ENCODE peak calls at places on chromosome 6, in five cellular contexts. O, I, Y, P and S are unnamed samples. For H3K4me1 and H3K36me3, the result is how much of the 10 kb centered on the place peaks cover.

GRCh38 chr6:82645536-82646230 is 282.1 kb downstream of the TPBG start:
- DNase-seq in O (no peak), I (no peak), Y (no peak), P (no peak), S (no peak)

GRCh38 chr6:154932562-154933027 is 62.5 kb upstream of the TIAM2 start:
- DNase-seq in O (peak), I (no peak), Y (no peak), P (no peak), S (no peak)

GRCh38 chr6:74249658-74250057 is 553.7 kb downstream of the CD109 start:
- DNase-seq in O (peak), I (no peak), Y (no peak), P (no peak), S (no peak)

GRCh38 chr6:129774697-129775447 is 64.9 kb upstream of the ARHGAP18 start:
- DNase-seq in O (peak), I (peak), Y (peak), P (peak), S (peak)

GRCh38 chr6:142207265-142207877 is 60.3 kb downstream of the VTA1 start:
- DNase-seq in O (peak), I (peak), Y (peak), P (peak), S (no peak)

GRCh38 chr6:34888874-34889555 is at the start of gene ANKS1A:
- DNase-seq in O (peak), I (peak), Y (peak), P (peak), S (peak)

GRCh38 chr6:154614101-154614500 is 103.6 kb upstream of the CNKSR3 start:
- DNase-seq in O (peak), I (no peak), Y (no peak), P (no peak), S (no peak)

GRCh38 chr6:49787176-49787575 is at the start of gene PGK2:
- DNase-seq in O (no peak), I (no peak), Y (peak), P (peak), S (no peak)

GRCh38 chr6:129632081-129632758 is 77.8 kb downstream of the ARHGAP18 start:
- DNase-seq in O (no peak), I (no peak), Y (no peak), P (no peak), S (no peak)

GRCh38 chr6:149846321-149846720 is 17.8 kb downstream of the LRP11 start:
- DNase-seq in O (peak), I (peak), Y (no peak), P (no peak), S (no peak)

GRCh38 chr6:140921366-140922226 is 1211.1 kb upstream of the GJE1 start:
- DNase-seq in O (peak), I (no peak), Y (peak), P (peak), S (no peak)

GRCh38 chr6:62285612-62286469 is at the start of gene KHDRBS2:
- DNase-seq in O (no peak), I (peak), Y (peak), P (no peak), S (peak)

GRCh38 chr6:10852281-10852965 is 14.1 kb upstream of the MAK start:
- DNase-seq in O (no peak), I (no peak), Y (no peak), P (no peak), S (no peak)

GRCh38 chr6:65638047-65638831 is 68.8 kb downstream of the EYS start:
- DNase-seq in O (no peak), I (no peak), Y (peak), P (no peak), S (no peak)

GRCh38 chr6:108562503-108562993 is 1.8 kb downstream of the FOXO3 start:
- DNase-seq in O (peak), I (peak), Y (peak), P (peak), S (peak)

GRCh38 chr6:114039835-114040234 is 68.9 kb upstream of the HDAC2 start:
- DNase-seq in O (no peak), I (no peak), Y (no peak), P (no peak), S (no peak)

GRCh38 chr6:130326496-130326895 is 39.3 kb upstream of the TMEM200A start:
- DNase-seq in O (peak), I (no peak), Y (no peak), P (no peak), S (no peak)

GRCh38 chr6:144330588-144330987 is 45.5 kb downstream of the UTRN start:
- DNase-seq in O (no peak), I (peak), Y (peak), P (no peak), S (no peak)

GRCh38 chr6:15385521-15385920 is 139.7 kb downstream of the JARID2 start:
- DNase-seq in O (no peak), I (no peak), Y (no peak), P (no peak), S (no peak)
- H3K4me1 ChIP-seq in O (under half), I (under half), Y (under half), P (under half), S (under half)

GRCh38 chr6:157935786-157936185 is 45.9 kb upstream of the SYNJ2 start:
- DNase-seq in O (no peak), I (no peak), Y (no peak), P (no peak), S (no peak)

GRCh38 chr6:157942351-157942750 is 39.3 kb upstream of the SYNJ2 start:
- DNase-seq in O (no peak), I (no peak), Y (no peak), P (no peak), S (no peak)

GRCh38 chr6:157941101-157941863 is 40.4 kb upstream of the SYNJ2 start:
- DNase-seq in O (no peak), I (no peak), Y (no peak), P (no peak), S (no peak)

GRCh38 chr6:157937318-157937717 is 44.3 kb upstream of the SYNJ2 start:
- DNase-seq in O (no peak), I (no peak), Y (no peak), P (no peak), S (no peak)
- H3K36me3 ChIP-seq in O (under half), I (half or more), Y (under half), P (half or more), S (half or more)

DNA sequence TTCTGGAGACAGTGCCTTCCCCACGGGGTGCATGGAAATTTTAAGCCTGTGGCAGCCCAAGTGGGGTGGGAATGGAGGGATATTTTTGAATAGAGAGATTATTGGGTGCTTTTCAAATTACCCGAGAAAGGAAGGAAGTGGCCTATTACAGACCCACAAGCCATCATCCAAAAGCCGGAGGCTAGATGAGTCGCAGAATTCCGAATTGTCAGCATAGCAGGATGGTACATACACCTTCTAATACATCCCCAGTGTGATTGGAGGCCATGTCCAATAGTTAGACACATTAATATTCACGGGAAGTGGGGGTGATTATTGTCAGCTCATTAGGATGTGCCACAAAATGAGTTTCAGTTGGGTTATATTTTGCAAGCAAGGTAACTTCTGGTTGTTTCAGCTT is 133.0 kb downstream of the FIG4 start:
- DNase-seq in O (no peak), I (no peak), Y (no peak), P (no peak), S (no peak)
- H3K4me1 ChIP-seq in O (under half), I (under half), Y (under half), P (under half), S (under half)

DNA sequence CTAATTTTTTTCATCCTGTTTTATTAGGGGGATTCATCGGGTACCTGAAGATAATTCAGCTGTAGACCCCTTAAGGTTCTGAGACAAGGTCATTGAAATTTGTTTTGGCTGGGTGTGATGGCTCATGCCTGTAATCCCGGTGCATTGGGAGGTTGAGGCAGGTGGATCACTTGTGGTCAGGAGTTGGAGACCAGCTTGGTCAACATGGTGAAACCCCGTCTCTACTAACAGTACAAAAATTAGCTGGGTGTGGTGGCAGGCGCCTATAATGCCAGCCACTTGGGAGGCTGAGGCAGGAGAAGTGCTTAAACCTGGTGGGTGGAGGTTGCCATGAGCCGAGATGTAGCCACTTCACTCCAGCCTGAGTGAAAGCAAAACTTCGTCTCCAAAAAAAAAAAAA is 10.9 kb downstream of the SRSF3 start:
- DNase-seq in O (no peak), I (no peak), Y (no peak), P (no peak), S (no peak)
- H3K36me3 ChIP-seq in O (under half), I (half or more), Y (half or more), P (half or more), S (half or more)

DNA sequence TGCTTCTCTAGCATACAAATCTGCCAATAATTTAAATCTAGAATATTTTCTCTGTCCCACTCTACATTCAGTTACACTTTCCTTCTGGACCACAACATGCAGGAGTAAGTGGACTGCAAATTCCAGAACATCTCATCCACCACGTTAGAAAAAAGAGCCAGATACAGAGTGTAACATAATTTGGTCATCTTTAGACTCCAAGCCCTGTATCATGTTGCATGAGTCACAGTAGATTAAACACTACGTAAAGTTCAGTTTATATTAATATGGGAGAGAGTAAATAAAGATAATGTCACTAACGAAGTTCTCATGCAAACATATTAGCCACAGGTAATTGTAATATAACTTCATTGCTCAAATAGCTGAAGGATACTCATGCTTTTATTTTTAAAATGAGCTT is 327.0 kb downstream of the C6orf118 start:
- DNase-seq in O (no peak), I (no peak), Y (no peak), P (no peak), S (no peak)
- H3K4me1 ChIP-seq in O (under half), I (under half), Y (under half), P (under half), S (under half)

DNA sequence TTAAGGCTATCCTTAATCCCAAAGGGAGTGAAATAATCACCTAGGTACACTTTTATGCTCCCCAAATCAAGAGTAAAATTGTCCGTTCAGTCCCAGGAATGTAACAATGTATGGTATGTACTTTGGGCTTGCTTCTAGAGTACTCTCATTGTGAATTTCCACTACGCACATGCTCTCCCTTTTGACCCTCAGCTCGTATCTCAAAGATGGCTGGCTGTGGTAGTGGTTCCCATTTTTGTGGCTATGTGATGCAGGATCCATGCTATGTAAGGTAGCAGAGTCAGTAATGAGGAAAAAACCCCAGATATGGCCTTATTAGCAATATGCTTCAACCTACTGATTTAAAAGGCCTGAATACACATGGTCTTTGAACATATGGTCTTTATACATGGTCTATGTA is 133.7 kb downstream of the DST start:
- DNase-seq in O (peak), I (no peak), Y (no peak), P (no peak), S (no peak)
- H3K36me3 ChIP-seq in O (under half), I (under half), Y (under half), P (under half), S (under half)

GRCh38 chr6:32153835-32154513 is at the start of gene PPT2:
- DNase-seq in O (peak), I (peak), Y (peak), P (peak), S (peak)

GRCh38 chr6:32152414-32153251 is 894 bp upstream of the PRRT1 start:
- DNase-seq in O (peak), I (no peak), Y (peak), P (peak), S (no peak)

GRCh38 chr6:32153252-32153834 is 598 bp upstream of the PPT2 start:
- DNase-seq in O (peak), I (peak), Y (peak), P (peak), S (no peak)

GRCh38 chr6:32156891-32157290 is 3.0 kb downstream of the PPT2 start:
- DNase-seq in O (no peak), I (no peak), Y (no peak), P (no peak), S (no peak)

GRCh38 chr6:32154514-32155161 is 697 bp downstream of the PPT2 start:
- DNase-seq in O (peak), I (peak), Y (peak), P (peak), S (peak)
- H3K4me1 ChIP-seq in O (under half), I (under half), Y (under half), P (half or more), S (under half)

GRCh38 chr6:5749666-5750215 is 257.0 kb downstream of the NRN1 start:
- DNase-seq in O (no peak), I (peak), Y (no peak), P (no peak), S (no peak)

GRCh38 chr6:5746392-5747140 is 260.2 kb downstream of the NRN1 start:
- DNase-seq in O (no peak), I (no peak), Y (peak), P (peak), S (no peak)

GRCh38 chr6:5751525-5752252 is 255.0 kb downstream of the NRN1 start:
- DNase-seq in O (peak), I (no peak), Y (no peak), P (no peak), S (no peak)

GRCh38 chr6:5747379-5747778 is 259.3 kb downstream of the NRN1 start:
- DNase-seq in O (no peak), I (no peak), Y (no peak), P (no peak), S (no peak)

GRCh38 chr6:5749016-5749665 is 257.6 kb downstream of the NRN1 start:
- DNase-seq in O (no peak), I (peak), Y (no peak), P (no peak), S (no peak)
- H3K36me3 ChIP-seq in O (under half), I (under half), Y (under half), P (under half), S (under half)

GRCh38 chr6:75368151-75368779 is 83.7 kb upstream of the TMEM30A start:
- DNase-seq in O (peak), I (peak), Y (peak), P (peak), S (no peak)
- H3K4me1 ChIP-seq in O (under half), I (under half), Y (under half), P (under half), S (under half)

GRCh38 chr6:132811276-132811675 is 3.1 kb upstream of the RPS12 start:
- DNase-seq in O (peak), I (no peak), Y (no peak), P (no peak), S (no peak)
- H3K36me3 ChIP-seq in O (under half), I (under half), Y (under half), P (under half), S (under half)